ENCODE peak calls at places on chromosomes 16 and 17, in five cellular contexts. One of them, this sample, is unnamed.

GRCh38 chr17:16378631-16379282 is 2.1 kb upstream of the UBB start:
- DNase-seq in AG10803: no peak
- DNase-seq in thoracic aorta: no peak
- DNase-seq in lower lobe of right lung: no peak
- DNase-seq in GM20000: no peak
- DNase-seq in this sample: no peak

GRCh38 chr17:61247438-61247837 is 152.2 kb upstream of the TBX2 start:
- DNase-seq in AG10803: peak; percentile 93
- DNase-seq in lower lobe of right lung: no peak
- DNase-seq in GM20000: no peak
- DNase-seq in thoracic aorta: no peak
- DNase-seq in this sample: no peak

GRCh38 chr17:27848941-27849340 is 44.2 kb downstream of the LYRM9 start:
- DNase-seq in AG10803: no peak
- DNase-seq in GM20000: no peak
- DNase-seq in lower lobe of right lung: no peak
- DNase-seq in thoracic aorta: no peak
- DNase-seq in this sample: no peak

GRCh38 chr17:43572368-43572980 is 26.3 kb upstream of the ETV4 start:
- DNase-seq in AG10803: no peak
- DNase-seq in lower lobe of right lung: no peak
- DNase-seq in thoracic aorta: no peak
- DNase-seq in GM20000: no peak
- DNase-seq in this sample: no peak

GRCh38 chr17:33521784-33522183 is 228.7 kb upstream of the ASIC2 start:
- DNase-seq in AG10803: no peak
- DNase-seq in GM20000: no peak
- DNase-seq in lower lobe of right lung: no peak
- DNase-seq in thoracic aorta: no peak
- DNase-seq in this sample: no peak

GRCh38 chr17:77405867-77406513 is 265.2 kb downstream of the SEC14L1 start:
- DNase-seq in AG10803: no peak
- DNase-seq in lower lobe of right lung: no peak
- DNase-seq in GM20000: no peak
- DNase-seq in thoracic aorta: no peak
- DNase-seq in this sample: no peak

GRCh38 chr16:49519741-49520140 is 146.1 kb downstream of the C16orf78 start:
- DNase-seq in thoracic aorta: no peak
- DNase-seq in AG10803: no peak
- DNase-seq in GM20000: no peak
- DNase-seq in lower lobe of right lung: no peak
- DNase-seq in this sample: no peak

GRCh38 chr17:31320791-31321190 is 631 bp downstream of the EVI2A start:
- DNase-seq in GM20000: no peak
- DNase-seq in AG10803: peak; percentile 13
- DNase-seq in thoracic aorta: no peak
- DNase-seq in lower lobe of right lung: no peak
- DNase-seq in this sample: no peak

GRCh38 chr17:41689497-41690299 is 1.0 kb downstream of the EIF1 start:
- DNase-seq in lower lobe of right lung: no peak
- DNase-seq in thoracic aorta: no peak
- DNase-seq in AG10803: peak; percentile 78
- DNase-seq in GM20000: no peak
- DNase-seq in this sample: no peak

GRCh38 chr16:62213763-62214162 is 177.5 kb upstream of the CDH8 start:
- DNase-seq in AG10803: no peak
- DNase-seq in GM20000: no peak
- DNase-seq in lower lobe of right lung: no peak
- DNase-seq in thoracic aorta: no peak
- DNase-seq in this sample: no peak

GRCh38 chr17:67377727-67378443 is 804 bp downstream of the PITPNC1 start:
- DNase-seq in AG10803: peak; percentile 50
- DNase-seq in GM20000: peak; percentile 78
- DNase-seq in lower lobe of right lung: peak; percentile 75
- DNase-seq in thoracic aorta: no peak
- DNase-seq in this sample: peak; percentile 71

GRCh38 chr16:4876646-4877297 is 29.5 kb downstream of the UBN1 start:
- DNase-seq in lower lobe of right lung: no peak
- DNase-seq in GM20000: no peak
- DNase-seq in AG10803: no peak
- DNase-seq in thoracic aorta: no peak
- DNase-seq in this sample: no peak

GRCh38 chr16:86865866-86866675 is 287.7 kb downstream of the FOXL1 start:
- DNase-seq in thoracic aorta: no peak
- DNase-seq in GM20000: no peak
- DNase-seq in lower lobe of right lung: no peak
- DNase-seq in AG10803: peak; percentile 28
- DNase-seq in this sample: no peak

GRCh38 chr16:77157346-77157745 is 33.6 kb upstream of the MON1B start:
- DNase-seq in thoracic aorta: no peak
- DNase-seq in lower lobe of right lung: no peak
- DNase-seq in GM20000: no peak
- DNase-seq in AG10803: no peak
- DNase-seq in this sample: no peak

GRCh38 chr17:57579245-57579644 is 165.9 kb downstream of the CCDC182 start:
- DNase-seq in AG10803: no peak
- DNase-seq in GM20000: no peak
- DNase-seq in thoracic aorta: no peak
- DNase-seq in lower lobe of right lung: no peak
- DNase-seq in this sample: no peak

GRCh38 chr17:14058051-14058450 is 11.3 kb upstream of the COX10 start:
- DNase-seq in lower lobe of right lung: no peak
- DNase-seq in GM20000: no peak
- DNase-seq in thoracic aorta: no peak
- DNase-seq in AG10803: peak; percentile 97
- DNase-seq in this sample: no peak

GRCh38 chr17:27419156-27419555 is 37.1 kb upstream of the KSR1 start:
- DNase-seq in lower lobe of right lung: no peak
- DNase-seq in AG10803: no peak
- DNase-seq in GM20000: no peak
- DNase-seq in thoracic aorta: no peak
- DNase-seq in this sample: no peak

GRCh38 chr17:27481327-27481726 is 25.1 kb downstream of the KSR1 start:
- DNase-seq in thoracic aorta: no peak
- DNase-seq in lower lobe of right lung: no peak
- DNase-seq in GM20000: no peak
- DNase-seq in AG10803: no peak
- DNase-seq in this sample: no peak

GRCh38 chr17:45855691-45856315 is 11.1 kb downstream of the SPPL2C start:
- DNase-seq in AG10803: no peak
- DNase-seq in lower lobe of right lung: no peak
- DNase-seq in GM20000: no peak
- DNase-seq in thoracic aorta: no peak
- DNase-seq in this sample: no peak

GRCh38 chr16:21244798-21245197 is 11.3 kb downstream of the ANKS4B start:
- DNase-seq in AG10803: no peak
- DNase-seq in lower lobe of right lung: no peak
- DNase-seq in thoracic aorta: no peak
- DNase-seq in GM20000: no peak
- DNase-seq in this sample: no peak

GRCh38 chr17:65345261-65346060 is 208.3 kb downstream of the RGS9 start:
- DNase-seq in GM20000: no peak
- DNase-seq in thoracic aorta: no peak
- DNase-seq in AG10803: no peak
- DNase-seq in lower lobe of right lung: no peak
- DNase-seq in this sample: no peak

GRCh38 chr17:79108232-79108850 is 33.7 kb downstream of the ENGASE start:
- DNase-seq in AG10803: no peak
- DNase-seq in GM20000: no peak
- DNase-seq in lower lobe of right lung: no peak
- DNase-seq in thoracic aorta: no peak
- DNase-seq in this sample: no peak

GRCh38 chr16:79599837-79600635 is 501 bp downstream of the MAF start:
- DNase-seq in lower lobe of right lung: peak; percentile 73
- DNase-seq in thoracic aorta: no peak
- DNase-seq in AG10803: peak; percentile 35
- DNase-seq in GM20000: peak; percentile 55
- DNase-seq in this sample: peak; percentile 50

GRCh38 chr17:1720856-1721386 is 3.6 kb upstream of the WDR81 start:
- DNase-seq in GM20000: peak; percentile 59
- DNase-seq in thoracic aorta: no peak
- DNase-seq in AG10803: peak; percentile 45
- DNase-seq in lower lobe of right lung: peak; percentile 71
- DNase-seq in this sample: no peak

GRCh38 chr17:48477235-48477634 is 47.2 kb upstream of the SKAP1 start:
- DNase-seq in GM20000: no peak
- DNase-seq in thoracic aorta: no peak
- DNase-seq in lower lobe of right lung: no peak
- DNase-seq in AG10803: no peak
- DNase-seq in this sample: no peak

GRCh38 chr16:720507-720989 is 398 bp upstream of the ANTKMT start:
- DNase-seq in GM20000: peak; percentile 82
- DNase-seq in AG10803: peak; percentile 59
- DNase-seq in thoracic aorta: no peak
- DNase-seq in lower lobe of right lung: no peak
- DNase-seq in this sample: peak; percentile 82

GRCh38 chr16:722835-723633 is 2.1 kb downstream of the ANTKMT start:
- DNase-seq in AG10803: no peak
- DNase-seq in GM20000: no peak
- DNase-seq in thoracic aorta: no peak
- DNase-seq in lower lobe of right lung: no peak
- DNase-seq in this sample: no peak

GRCh38 chr16:721765-722481 is 977 bp downstream of the ANTKMT start:
- DNase-seq in lower lobe of right lung: no peak
- DNase-seq in AG10803: no peak
- DNase-seq in thoracic aorta: no peak
- DNase-seq in GM20000: no peak
- DNase-seq in this sample: no peak

GRCh38 chr16:719815-720506 is 985 bp upstream of the ANTKMT start:
- DNase-seq in GM20000: no peak
- DNase-seq in lower lobe of right lung: no peak
- DNase-seq in thoracic aorta: no peak
- DNase-seq in AG10803: no peak
- DNase-seq in this sample: no peak

GRCh38 chr16:720990-721764 is at the start of gene ANTKMT:
- DNase-seq in AG10803: peak; percentile 67
- DNase-seq in GM20000: peak; percentile 97
- DNase-seq in thoracic aorta: no peak
- DNase-seq in lower lobe of right lung: peak; percentile 89
- DNase-seq in this sample: peak; percentile 98
- TF ChIP-seq CTCF in AG10803: no peak
- TF ChIP-seq CTCF in GM20000: no peak
- TF ChIP-seq CTCF in thoracic aorta: no peak
- TF ChIP-seq CTCF in lower lobe of right lung: peak; percentile 6
- TF ChIP-seq CTCF in this sample: peak; percentile 4

GRCh38 chr17:81198826-81199481 is 23.8 kb downstream of the CEP131 start:
- DNase-seq in lower lobe of right lung: no peak
- DNase-seq in GM20000: no peak
- DNase-seq in thoracic aorta: no peak
- DNase-seq in AG10803: no peak
- DNase-seq in this sample: no peak

GRCh38 chr17:81202318-81202717 is 20.4 kb downstream of the CEP131 start:
- DNase-seq in thoracic aorta: no peak
- DNase-seq in GM20000: no peak
- DNase-seq in AG10803: no peak
- DNase-seq in lower lobe of right lung: no peak
- DNase-seq in this sample: no peak

GRCh38 chr17:81199482-81199830 is 23.3 kb downstream of the CEP131 start:
- DNase-seq in GM20000: no peak
- DNase-seq in AG10803: no peak
- DNase-seq in thoracic aorta: no peak
- DNase-seq in lower lobe of right lung: no peak
- DNase-seq in this sample: no peak

GRCh38 chr17:81200201-81200600 is 22.6 kb downstream of the CEP131 start:
- DNase-seq in thoracic aorta: no peak
- DNase-seq in AG10803: no peak
- DNase-seq in lower lobe of right lung: no peak
- DNase-seq in GM20000: no peak
- DNase-seq in this sample: no peak

GRCh38 chr17:81200695-81201580 is 21.8 kb downstream of the CEP131 start:
- DNase-seq in thoracic aorta: no peak
- DNase-seq in lower lobe of right lung: peak; percentile 63
- DNase-seq in AG10803: peak; percentile 69
- DNase-seq in GM20000: peak; percentile 74
- DNase-seq in this sample: peak; percentile 77
- TF ChIP-seq CTCF in thoracic aorta: peak; percentile 63
- TF ChIP-seq CTCF in lower lobe of right lung: peak; percentile 64
- TF ChIP-seq CTCF in AG10803: peak; percentile 70
- TF ChIP-seq CTCF in GM20000: no peak
- TF ChIP-seq CTCF in this sample: peak; percentile 37

GRCh38 chr16:30370444-30371247 is at the start of gene TBC1D10B:
- DNase-seq in GM20000: peak; percentile 96
- DNase-seq in AG10803: peak; percentile 100
- DNase-seq in lower lobe of right lung: peak; percentile 96
- DNase-seq in thoracic aorta: peak; percentile 97
- DNase-seq in this sample: peak; percentile 97

GRCh38 chr16:30372037-30372712 is 1.9 kb upstream of the TBC1D10B start:
- DNase-seq in thoracic aorta: no peak
- DNase-seq in AG10803: no peak
- DNase-seq in lower lobe of right lung: no peak
- DNase-seq in GM20000: no peak
- DNase-seq in this sample: no peak

GRCh38 chr16:30372725-30373124 is 1.9 kb upstream of the MYL11 start:
- DNase-seq in GM20000: no peak
- DNase-seq in AG10803: no peak
- DNase-seq in thoracic aorta: no peak
- DNase-seq in lower lobe of right lung: no peak
- DNase-seq in this sample: no peak

GRCh38 chr16:30369938-30370443 is 303 bp downstream of the TBC1D10B start:
- DNase-seq in GM20000: no peak
- DNase-seq in lower lobe of right lung: no peak
- DNase-seq in thoracic aorta: no peak
- DNase-seq in AG10803: peak; percentile 12
- DNase-seq in this sample: no peak

DNA sequence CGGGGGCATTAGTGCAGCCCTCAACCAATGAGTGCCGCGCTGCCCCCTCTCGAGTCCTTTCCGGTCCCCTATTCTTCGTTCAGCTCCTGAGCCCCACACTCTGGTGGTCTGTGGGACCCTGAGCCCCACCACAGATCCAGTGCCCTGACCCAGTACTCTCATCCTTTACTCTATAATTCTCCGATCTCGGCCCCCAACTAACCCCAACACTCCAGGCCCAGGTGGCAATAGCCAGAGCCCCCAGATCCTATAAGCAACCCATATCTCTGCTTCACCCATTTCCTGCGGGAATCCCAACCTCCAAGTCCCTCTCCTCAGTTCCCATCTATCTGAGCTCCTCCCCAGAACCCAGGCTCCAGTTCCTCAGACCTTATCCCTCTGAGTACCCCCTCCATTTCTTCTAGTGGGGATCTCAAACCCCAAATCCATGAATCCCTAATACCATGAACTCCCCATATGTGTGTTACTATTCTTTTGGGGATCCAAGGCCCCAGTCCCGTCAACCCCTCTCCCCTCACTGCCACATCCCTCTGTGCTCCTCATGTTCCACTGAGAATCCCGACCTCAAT is 1.0 kb upstream of the TBC1D10B start:
- DNase-seq in lower lobe of right lung: no peak
- DNase-seq in thoracic aorta: no peak
- DNase-seq in AG10803: no peak
- DNase-seq in GM20000: no peak
- DNase-seq in this sample: no peak
- TF ChIP-seq CTCF in lower lobe of right lung: no peak
- TF ChIP-seq CTCF in thoracic aorta: no peak
- TF ChIP-seq CTCF in AG10803: no peak
- TF ChIP-seq CTCF in GM20000: no peak
- TF ChIP-seq CTCF in this sample: peak; percentile 19

DNA sequence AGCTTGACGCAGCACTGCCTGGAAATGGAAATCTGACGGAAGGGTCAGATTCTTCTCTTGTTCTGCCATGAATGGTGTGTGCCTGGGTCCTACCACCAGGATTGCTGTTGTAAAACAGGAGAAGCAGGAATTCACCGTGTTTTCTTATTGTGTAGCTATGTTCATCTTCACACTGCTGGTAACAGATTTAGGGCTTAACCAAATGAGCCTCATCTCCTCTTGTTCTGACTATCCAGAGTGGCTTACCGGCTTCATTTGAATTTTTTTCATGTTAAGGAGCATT is 97.3 kb upstream of the CHMP6 start:
- DNase-seq in AG10803: no peak
- DNase-seq in lower lobe of right lung: no peak
- DNase-seq in GM20000: no peak
- DNase-seq in thoracic aorta: no peak
- DNase-seq in this sample: no peak
- TF ChIP-seq CTCF in AG10803: peak; percentile 8
- TF ChIP-seq CTCF in lower lobe of right lung: no peak
- TF ChIP-seq CTCF in GM20000: no peak
- TF ChIP-seq CTCF in thoracic aorta: no peak
- TF ChIP-seq CTCF in this sample: no peak

This sample was measured in GM13977.